ENCODE peak calls at places on chromosomes 11 and 22, in eight cellular contexts. One of them, this sample, is unnamed.

GRCh38 chr22:23396362-23397007 is 183.6 kb downstream of the IGLL1 start:
- DNase-seq in prostate gland: no peak
- DNase-seq in fibroblast of lung: no peak
- DNase-seq in uterus: no peak
- DNase-seq in astrocyte of the spinal cord: no peak
- DNase-seq in fibroblast of villous mesenchyme: no peak
- DNase-seq in neuronal stem cell: no peak
- DNase-seq in GM23338: no peak
- DNase-seq in this sample: no peak

GRCh38 chr22:17281026-17281809 is 62.0 kb upstream of the ADA2 start:
- DNase-seq in prostate gland: no peak
- DNase-seq in fibroblast of lung: no peak
- DNase-seq in uterus: no peak
- DNase-seq in astrocyte of the spinal cord: no peak
- DNase-seq in fibroblast of villous mesenchyme: no peak
- DNase-seq in neuronal stem cell: no peak
- DNase-seq in GM23338: no peak
- DNase-seq in this sample: no peak

GRCh38 chr11:97683733-97684132 is 1293.9 kb downstream of the JRKL start:
- DNase-seq in prostate gland: no peak
- DNase-seq in fibroblast of lung: no peak
- DNase-seq in uterus: no peak
- DNase-seq in astrocyte of the spinal cord: no peak
- DNase-seq in fibroblast of villous mesenchyme: no peak
- DNase-seq in neuronal stem cell: no peak
- DNase-seq in GM23338: peak; percentile 83
- DNase-seq in this sample: no peak

GRCh38 chr11:112453601-112454577 is 193.2 kb upstream of the PLET1 start:
- DNase-seq in prostate gland: peak; percentile 10
- DNase-seq in fibroblast of lung: peak; percentile 40
- DNase-seq in uterus: no peak
- DNase-seq in astrocyte of the spinal cord: peak; percentile 8
- DNase-seq in fibroblast of villous mesenchyme: peak; percentile 44
- DNase-seq in neuronal stem cell: no peak
- DNase-seq in GM23338: peak; percentile 78
- DNase-seq in this sample: no peak

GRCh38 chr22:41369089-41369745 is 12.5 kb upstream of the TEF start:
- DNase-seq in prostate gland: no peak
- DNase-seq in fibroblast of lung: no peak
- DNase-seq in uterus: no peak
- DNase-seq in astrocyte of the spinal cord: no peak
- DNase-seq in fibroblast of villous mesenchyme: no peak
- DNase-seq in neuronal stem cell: no peak
- DNase-seq in GM23338: no peak
- DNase-seq in this sample: no peak

GRCh38 chr22:30295576-30295975 is 6.3 kb upstream of the CASTOR1 start:
- DNase-seq in prostate gland: no peak
- DNase-seq in fibroblast of lung: no peak
- DNase-seq in uterus: no peak
- DNase-seq in astrocyte of the spinal cord: no peak
- DNase-seq in fibroblast of villous mesenchyme: no peak
- DNase-seq in neuronal stem cell: no peak
- DNase-seq in GM23338: no peak
- DNase-seq in this sample: no peak

GRCh38 chr11:117511981-117512448 is 184.4 kb downstream of the CEP164 start:
- DNase-seq in prostate gland: no peak
- DNase-seq in fibroblast of lung: no peak
- DNase-seq in uterus: no peak
- DNase-seq in astrocyte of the spinal cord: no peak
- DNase-seq in fibroblast of villous mesenchyme: no peak
- DNase-seq in neuronal stem cell: no peak
- DNase-seq in GM23338: no peak
- DNase-seq in this sample: no peak

GRCh38 chr11:25734592-25735211 is 597.2 kb upstream of the ANO3 start:
- DNase-seq in prostate gland: no peak
- DNase-seq in fibroblast of lung: peak; percentile 78
- DNase-seq in uterus: no peak
- DNase-seq in astrocyte of the spinal cord: peak; percentile 36
- DNase-seq in fibroblast of villous mesenchyme: peak; percentile 0
- DNase-seq in neuronal stem cell: peak; percentile 29
- DNase-seq in GM23338: peak; percentile 88
- DNase-seq in this sample: no peak

GRCh38 chr11:61955416-61956135 is 5.4 kb downstream of the BEST1 start:
- DNase-seq in prostate gland: no peak
- DNase-seq in fibroblast of lung: no peak
- DNase-seq in uterus: peak; percentile 56
- DNase-seq in astrocyte of the spinal cord: no peak
- DNase-seq in fibroblast of villous mesenchyme: no peak
- DNase-seq in neuronal stem cell: peak; percentile 31
- DNase-seq in GM23338: peak; percentile 96
- DNase-seq in this sample: no peak

GRCh38 chr11:61954106-61955030 is 4.2 kb downstream of the BEST1 start:
- DNase-seq in prostate gland: no peak
- DNase-seq in fibroblast of lung: peak; percentile 45
- DNase-seq in uterus: no peak
- DNase-seq in astrocyte of the spinal cord: no peak
- DNase-seq in fibroblast of villous mesenchyme: no peak
- DNase-seq in neuronal stem cell: no peak
- DNase-seq in GM23338: no peak
- DNase-seq in this sample: no peak

GRCh38 chr11:61957028-61957770 is 7.0 kb downstream of the BEST1 start:
- DNase-seq in prostate gland: no peak
- DNase-seq in fibroblast of lung: no peak
- DNase-seq in uterus: peak; percentile 13
- DNase-seq in astrocyte of the spinal cord: no peak
- DNase-seq in fibroblast of villous mesenchyme: no peak
- DNase-seq in neuronal stem cell: no peak
- DNase-seq in GM23338: no peak
- DNase-seq in this sample: no peak

GRCh38 chr11:61955031-61955415 is 4.9 kb downstream of the BEST1 start:
- DNase-seq in prostate gland: no peak
- DNase-seq in fibroblast of lung: peak; percentile 93
- DNase-seq in uterus: peak; percentile 81
- DNase-seq in astrocyte of the spinal cord: peak; percentile 53
- DNase-seq in fibroblast of villous mesenchyme: peak; percentile 95
- DNase-seq in neuronal stem cell: peak; percentile 20
- DNase-seq in GM23338: peak; percentile 79
- DNase-seq in this sample: peak; percentile 86

DNA sequence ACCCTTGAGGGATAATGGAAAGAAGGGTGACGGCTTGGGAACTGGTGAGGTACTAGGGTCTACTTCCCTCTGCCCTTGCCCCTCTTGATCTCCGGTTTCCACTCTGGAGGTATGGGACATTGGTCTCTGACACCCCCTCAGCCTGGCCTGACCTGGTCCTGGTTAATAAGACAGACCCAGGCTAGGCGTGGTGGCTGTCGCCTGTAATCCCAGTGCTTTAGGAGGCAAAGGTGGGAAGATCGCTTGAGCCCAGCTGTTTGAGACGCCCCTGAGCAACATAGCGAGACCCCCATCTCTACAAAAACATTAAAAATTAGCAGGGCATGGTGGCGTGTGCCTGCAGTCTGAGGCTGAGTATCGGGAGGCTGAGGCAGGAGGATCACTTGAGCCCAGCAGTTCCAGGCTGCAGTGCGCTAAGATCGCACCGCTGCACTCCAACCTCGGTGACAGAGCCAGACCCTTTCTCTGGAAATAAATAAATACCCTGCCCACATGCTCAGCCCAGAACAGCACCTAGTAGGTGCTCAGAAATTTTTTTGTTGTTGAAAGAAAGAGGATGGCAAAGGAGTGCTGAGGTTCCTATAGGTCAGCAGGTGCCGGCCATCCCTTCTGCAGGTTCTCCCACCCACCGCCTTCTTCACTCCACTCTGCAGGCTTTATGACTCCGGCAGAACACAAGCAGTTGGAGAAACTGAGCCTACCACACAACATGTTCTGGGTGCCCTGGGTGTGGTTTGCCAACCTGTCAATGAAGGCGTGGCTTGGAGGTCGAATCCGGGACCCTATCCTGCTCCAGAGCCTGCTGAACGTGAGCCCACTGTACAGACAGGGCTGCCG is 6.3 kb downstream of the BEST1 start:
- DNase-seq in prostate gland: no peak
- DNase-seq in fibroblast of lung: no peak
- DNase-seq in uterus: peak; percentile 8
- DNase-seq in astrocyte of the spinal cord: no peak
- DNase-seq in fibroblast of villous mesenchyme: no peak
- DNase-seq in neuronal stem cell: no peak
- DNase-seq in GM23338: no peak
- DNase-seq in this sample: no peak
- H3K4me3 ChIP-seq in prostate gland: no peak overlapping the region
- H3K4me3 ChIP-seq in fibroblast of lung: no peak overlapping the region
- H3K4me3 ChIP-seq in uterus: no peak overlapping the region
- H3K4me3 ChIP-seq in astrocyte of the spinal cord: no peak overlapping the region
- H3K4me3 ChIP-seq in fibroblast of villous mesenchyme: no peak overlapping the region
- H3K4me3 ChIP-seq in neuronal stem cell: no peak overlapping the region
- H3K4me3 ChIP-seq in GM23338: peak overlapping the region; percentile 57
- H3K4me3 ChIP-seq in this sample: peak overlapping the region; percentile 72

GRCh38 chr11:8327761-8328192 is 64.1 kb upstream of the LMO1 start:
- DNase-seq in prostate gland: no peak
- DNase-seq in fibroblast of lung: no peak
- DNase-seq in uterus: no peak
- DNase-seq in astrocyte of the spinal cord: no peak
- DNase-seq in fibroblast of villous mesenchyme: no peak
- DNase-seq in neuronal stem cell: no peak
- DNase-seq in GM23338: no peak
- DNase-seq in this sample: no peak

GRCh38 chr11:8329961-8330361 is 66.3 kb upstream of the LMO1 start:
- DNase-seq in prostate gland: no peak
- DNase-seq in fibroblast of lung: no peak
- DNase-seq in uterus: no peak
- DNase-seq in astrocyte of the spinal cord: no peak
- DNase-seq in fibroblast of villous mesenchyme: no peak
- DNase-seq in neuronal stem cell: no peak
- DNase-seq in GM23338: peak; percentile 46
- DNase-seq in this sample: no peak

GRCh38 chr11:8328231-8328794 is 64.6 kb upstream of the LMO1 start:
- DNase-seq in prostate gland: no peak
- DNase-seq in fibroblast of lung: no peak
- DNase-seq in uterus: no peak
- DNase-seq in astrocyte of the spinal cord: no peak
- DNase-seq in fibroblast of villous mesenchyme: no peak
- DNase-seq in neuronal stem cell: no peak
- DNase-seq in GM23338: no peak
- DNase-seq in this sample: no peak

GRCh38 chr11:8329336-8329735 is 65.7 kb upstream of the LMO1 start:
- DNase-seq in prostate gland: no peak
- DNase-seq in fibroblast of lung: no peak
- DNase-seq in uterus: no peak
- DNase-seq in astrocyte of the spinal cord: no peak
- DNase-seq in fibroblast of villous mesenchyme: no peak
- DNase-seq in neuronal stem cell: no peak
- DNase-seq in GM23338: no peak
- DNase-seq in this sample: no peak

GRCh38 chr11:8328848-8329330 is 65.2 kb upstream of the LMO1 start:
- DNase-seq in prostate gland: peak; percentile 38
- DNase-seq in fibroblast of lung: peak; percentile 72
- DNase-seq in uterus: peak; percentile 44
- DNase-seq in astrocyte of the spinal cord: peak; percentile 78
- DNase-seq in fibroblast of villous mesenchyme: peak; percentile 68
- DNase-seq in neuronal stem cell: peak; percentile 86
- DNase-seq in GM23338: peak; percentile 97
- DNase-seq in this sample: no peak
- H3K4me3 ChIP-seq in prostate gland: no peak overlapping the region
- H3K4me3 ChIP-seq in fibroblast of lung: no peak overlapping the region
- H3K4me3 ChIP-seq in uterus: no peak overlapping the region
- H3K4me3 ChIP-seq in astrocyte of the spinal cord: no peak overlapping the region
- H3K4me3 ChIP-seq in fibroblast of villous mesenchyme: no peak overlapping the region
- H3K4me3 ChIP-seq in neuronal stem cell: peak overlapping the region; percentile 49
- H3K4me3 ChIP-seq in GM23338: no peak overlapping the region
- H3K4me3 ChIP-seq in this sample: no peak overlapping the region

GRCh38 chr22:49943405-49943765 is 17.2 kb upstream of the PIM3 start:
- DNase-seq in prostate gland: no peak
- DNase-seq in fibroblast of lung: no peak
- DNase-seq in uterus: no peak
- DNase-seq in astrocyte of the spinal cord: no peak
- DNase-seq in fibroblast of villous mesenchyme: no peak
- DNase-seq in neuronal stem cell: no peak
- DNase-seq in GM23338: no peak
- DNase-seq in this sample: no peak

GRCh38 chr22:49941507-49942316 is 18.9 kb upstream of the PIM3 start:
- DNase-seq in prostate gland: no peak
- DNase-seq in fibroblast of lung: no peak
- DNase-seq in uterus: no peak
- DNase-seq in astrocyte of the spinal cord: no peak
- DNase-seq in fibroblast of villous mesenchyme: no peak
- DNase-seq in neuronal stem cell: no peak
- DNase-seq in GM23338: no peak
- DNase-seq in this sample: no peak

GRCh38 chr22:49942565-49943404 is 17.8 kb upstream of the PIM3 start:
- DNase-seq in prostate gland: no peak
- DNase-seq in fibroblast of lung: no peak
- DNase-seq in uterus: no peak
- DNase-seq in astrocyte of the spinal cord: no peak
- DNase-seq in fibroblast of villous mesenchyme: no peak
- DNase-seq in neuronal stem cell: no peak
- DNase-seq in GM23338: no peak
- DNase-seq in this sample: no peak

GRCh38 chr22:49944399-49944891 is 16.1 kb upstream of the PIM3 start:
- DNase-seq in prostate gland: no peak
- DNase-seq in fibroblast of lung: no peak
- DNase-seq in uterus: no peak
- DNase-seq in astrocyte of the spinal cord: no peak
- DNase-seq in fibroblast of villous mesenchyme: no peak
- DNase-seq in neuronal stem cell: no peak
- DNase-seq in GM23338: no peak
- DNase-seq in this sample: no peak

GRCh38 chr22:49943771-49944398 is 16.7 kb upstream of the PIM3 start:
- DNase-seq in prostate gland: no peak
- DNase-seq in fibroblast of lung: no peak
- DNase-seq in uterus: no peak
- DNase-seq in astrocyte of the spinal cord: no peak
- DNase-seq in fibroblast of villous mesenchyme: no peak
- DNase-seq in neuronal stem cell: no peak
- DNase-seq in GM23338: no peak
- DNase-seq in this sample: no peak
- H3K4me3 ChIP-seq in prostate gland: no peak overlapping the region
- H3K4me3 ChIP-seq in fibroblast of lung: no peak overlapping the region
- H3K4me3 ChIP-seq in uterus: no peak overlapping the region
- H3K4me3 ChIP-seq in astrocyte of the spinal cord: no peak overlapping the region
- H3K4me3 ChIP-seq in fibroblast of villous mesenchyme: no peak overlapping the region
- H3K4me3 ChIP-seq in neuronal stem cell: no peak overlapping the region
- H3K4me3 ChIP-seq in GM23338: no peak overlapping the region
- H3K4me3 ChIP-seq in this sample: no peak overlapping the region

GRCh38 chr11:86952221-86952875 is 2.8 kb downstream of the FZD4 start:
- DNase-seq in prostate gland: peak; percentile 55
- DNase-seq in fibroblast of lung: no peak
- DNase-seq in uterus: no peak
- DNase-seq in astrocyte of the spinal cord: no peak
- DNase-seq in fibroblast of villous mesenchyme: peak; percentile 54
- DNase-seq in neuronal stem cell: no peak
- DNase-seq in GM23338: no peak
- DNase-seq in this sample: no peak

GRCh38 chr11:86952933-86953637 is 2.1 kb downstream of the FZD4 start:
- DNase-seq in prostate gland: no peak
- DNase-seq in fibroblast of lung: peak; percentile 51
- DNase-seq in uterus: no peak
- DNase-seq in astrocyte of the spinal cord: no peak
- DNase-seq in fibroblast of villous mesenchyme: peak; percentile 91
- DNase-seq in neuronal stem cell: no peak
- DNase-seq in GM23338: peak; percentile 28
- DNase-seq in this sample: no peak

GRCh38 chr11:86954288-86955110 is 696 bp downstream of the FZD4 start:
- DNase-seq in prostate gland: no peak
- DNase-seq in fibroblast of lung: no peak
- DNase-seq in uterus: peak; percentile 46
- DNase-seq in astrocyte of the spinal cord: no peak
- DNase-seq in fibroblast of villous mesenchyme: no peak
- DNase-seq in neuronal stem cell: no peak
- DNase-seq in GM23338: peak; percentile 76
- DNase-seq in this sample: peak; percentile 78

GRCh38 chr11:86949995-86950993 is 4.9 kb downstream of the FZD4 start:
- DNase-seq in prostate gland: no peak
- DNase-seq in fibroblast of lung: peak; percentile 61
- DNase-seq in uterus: no peak
- DNase-seq in astrocyte of the spinal cord: no peak
- DNase-seq in fibroblast of villous mesenchyme: peak; percentile 86
- DNase-seq in neuronal stem cell: no peak
- DNase-seq in GM23338: no peak
- DNase-seq in this sample: no peak

GRCh38 chr11:86951706-86952105 is 3.5 kb downstream of the FZD4 start:
- DNase-seq in prostate gland: no peak
- DNase-seq in fibroblast of lung: no peak
- DNase-seq in uterus: no peak
- DNase-seq in astrocyte of the spinal cord: no peak
- DNase-seq in fibroblast of villous mesenchyme: no peak
- DNase-seq in neuronal stem cell: no peak
- DNase-seq in GM23338: no peak
- DNase-seq in this sample: no peak
- H3K4me3 ChIP-seq in prostate gland: no peak overlapping the region
- H3K4me3 ChIP-seq in fibroblast of lung: no peak overlapping the region
- H3K4me3 ChIP-seq in uterus: no peak overlapping the region
- H3K4me3 ChIP-seq in astrocyte of the spinal cord: no peak overlapping the region
- H3K4me3 ChIP-seq in fibroblast of villous mesenchyme: peak overlapping the region; percentile 81
- H3K4me3 ChIP-seq in neuronal stem cell: no peak overlapping the region
- H3K4me3 ChIP-seq in GM23338: no peak overlapping the region
- H3K4me3 ChIP-seq in this sample: peak overlapping the region; percentile 99

This sample was measured in coronary artery.